ENCODE peak calls at places on chromosomes 3 and 15, in six cellular contexts. D is lower leg skin, C is ovary, H is hepatocyte, W is uterus, X is MM.1S. V is an unnamed sample.

GRCh38 chr3:171365489-171365888 is 94.7 kb downstream of the TNIK start:
- DNase-seq in W (no peak), D (no peak), C (no peak), X (no peak), H (no peak), V (no peak)

GRCh38 chr3:98542623-98543022 is 10.8 kb downstream of the GPR15 start:
- DNase-seq in C (no peak), X (no peak), H (no peak), W (no peak), D (no peak), V (no peak)

GRCh38 chr3:179148446-179149238 is 485 bp downstream of the PIK3CA start:
- DNase-seq in X (peak; percentile 61), W (peak; percentile 31), D (peak; percentile 88), H (peak; percentile 75), C (peak; percentile 57), V (peak; percentile 63)

GRCh38 chr3:33074217-33075067 is 22.5 kb downstream of the GLB1 start:
- DNase-seq in D (no peak), H (peak; percentile 83), X (peak; percentile 66), C (no peak), W (peak; percentile 29), V (peak; percentile 85)

GRCh38 chr3:120848503-120848902 is 59.5 kb upstream of the STXBP5L start:
- DNase-seq in C (no peak), X (no peak), H (no peak), W (no peak), D (no peak), V (no peak)

GRCh38 chr3:28906561-28907310 is 374.1 kb upstream of the RBMS3 start:
- DNase-seq in D (no peak), C (no peak), X (no peak), H (no peak), W (no peak), V (no peak)

GRCh38 chr15:70241031-70241430 is 143.3 kb upstream of the TLE3 start:
- DNase-seq in X (no peak), D (peak; percentile 68), C (no peak), H (no peak), W (no peak), V (no peak)

GRCh38 chr3:54541369-54541768 is 386.5 kb downstream of the LRTM1 start:
- DNase-seq in X (no peak), C (no peak), W (no peak), H (no peak), D (no peak), V (no peak)

GRCh38 chr3:178078933-178079332 is 457.3 kb upstream of the KCNMB2 start:
- DNase-seq in D (no peak), X (no peak), C (no peak), W (peak; percentile 54), H (no peak), V (no peak)

GRCh38 chr15:70602281-70602680 is 161.1 kb downstream of the UACA start:
- DNase-seq in H (no peak), C (no peak), D (no peak), X (no peak), W (no peak), V (no peak)

GRCh38 chr3:76231258-76231657 is 445.9 kb upstream of the ZNF717 start:
- DNase-seq in H (no peak), W (no peak), C (no peak), X (peak; percentile 51), D (no peak), V (no peak)

GRCh38 chr15:47422901-47423300 is 294.4 kb upstream of the SEMA6D start:
- DNase-seq in D (no peak), X (no peak), H (no peak), C (no peak), W (no peak), V (no peak)

GRCh38 chr15:90362936-90363212 is 10.8 kb downstream of the ZNF774 start:
- DNase-seq in W (peak; percentile 79), H (peak; percentile 48), C (no peak), X (no peak), D (no peak), V (no peak)

GRCh38 chr3:182973047-182973446 is 7.3 kb downstream of the DCUN1D1 start:
- DNase-seq in W (no peak), X (no peak), C (no peak), D (no peak), H (no peak), V (no peak)

GRCh38 chr3:189632238-189632637 is 1.0 kb downstream of the TP63 start:
- DNase-seq in W (no peak), X (no peak), H (no peak), C (no peak), D (no peak), V (no peak)

GRCh38 chr3:183033746-183034145 is 53.4 kb upstream of the DCUN1D1 start:
- DNase-seq in X (no peak), D (no peak), H (no peak), C (no peak), W (no peak), V (no peak)

GRCh38 chr3:175002732-175003143 is 143.6 kb downstream of the NAALADL2 start:
- DNase-seq in W (no peak), C (no peak), H (peak; percentile 35), X (no peak), D (no peak), V (no peak)

GRCh38 chr3:182812123-182812522 is 18.8 kb downstream of the ATP11B start:
- DNase-seq in X (no peak), C (no peak), D (no peak), W (no peak), H (no peak), V (no peak)

GRCh38 chr3:182215881-182216280 is 504.2 kb downstream of the SOX2 start:
- DNase-seq in D (no peak), W (no peak), X (no peak), H (no peak), C (no peak), V (no peak)

GRCh38 chr15:63487076-63487757 is 17.2 kb upstream of the USP3 start:
- DNase-seq in C (peak; percentile 88), D (peak; percentile 98), W (peak; percentile 88), X (peak; percentile 85), H (peak; percentile 88), V (peak; percentile 94)

GRCh38 chr3:141412087-141412935 is 44.0 kb downstream of the ZBTB38 start:
- DNase-seq in W (peak; percentile 76), X (peak; percentile 86), C (peak; percentile 62), D (no peak), H (peak; percentile 70), V (peak; percentile 72)

GRCh38 chr15:95590533-95591044 is 739.9 kb upstream of the NR2F2 start:
- DNase-seq in C (no peak), H (no peak), X (no peak), W (peak; percentile 49), D (no peak), V (no peak)

GRCh38 chr3:87796137-87796899 is 262.5 kb downstream of the CGGBP1 start:
- DNase-seq in X (no peak), C (no peak), D (no peak), W (no peak), H (no peak), V (no peak)

GRCh38 chr3:67529337-67529736 is 125.1 kb downstream of the SUCLG2 start:
- DNase-seq in D (no peak), C (no peak), W (no peak), X (no peak), H (no peak), V (no peak)
- TF ChIP-seq CTCF in D (no peak), C (no peak), W (no peak), X (no peak), H (no peak), V (no peak)

DNA sequence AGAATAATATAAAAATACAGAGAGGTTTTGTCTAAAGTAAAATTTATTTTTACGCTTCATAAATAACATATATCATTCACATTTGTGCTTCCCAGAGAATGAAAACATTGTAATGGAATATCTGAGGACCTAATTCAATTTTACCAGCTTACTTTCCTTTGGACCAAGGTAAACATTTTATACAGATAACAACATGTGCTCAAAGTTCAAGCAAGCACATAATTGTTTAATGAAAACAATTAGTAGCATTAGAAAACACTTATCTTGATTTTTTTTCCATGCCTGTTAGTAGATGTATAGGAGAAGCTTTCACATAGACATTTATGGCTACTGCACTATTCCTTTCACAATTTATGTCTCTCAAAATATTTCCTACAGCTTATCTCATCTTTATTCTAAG is 400.0 kb downstream of the ZIC1 start:
- DNase-seq in D (no peak), C (no peak), H (no peak), X (no peak), W (no peak), V (no peak)
- TF ChIP-seq CTCF in D (no peak), C (no peak), H (no peak), X (no peak), W (no peak), V (no peak)

DNA sequence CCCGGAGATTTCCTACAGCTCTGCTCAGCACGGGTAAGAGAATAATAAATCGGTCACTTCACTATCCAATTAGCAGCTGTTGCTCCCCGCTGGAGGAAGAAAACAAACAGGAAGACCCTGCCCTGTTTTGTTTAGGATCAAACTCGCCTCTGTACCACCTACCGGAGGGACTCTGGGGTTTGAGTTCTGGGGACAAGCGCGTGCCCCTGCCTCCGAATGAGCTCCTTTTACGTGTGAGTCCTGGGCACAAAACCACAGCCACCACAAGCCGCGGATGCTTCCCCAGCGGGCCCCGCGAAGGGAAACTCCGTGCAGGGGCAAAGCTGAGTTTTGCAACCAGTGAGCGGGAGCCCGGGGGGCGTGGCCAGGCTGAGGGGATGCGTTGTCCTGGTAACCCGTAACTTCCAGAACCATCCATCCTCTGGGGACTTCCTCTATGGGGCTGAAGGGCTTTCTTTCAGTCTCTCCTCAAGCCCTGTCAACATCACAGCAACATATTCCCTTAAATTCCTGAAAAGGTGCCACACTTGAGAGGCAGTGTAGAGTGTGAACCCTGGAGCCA is 315.8 kb upstream of the PROK2 start:
- DNase-seq in H (peak; percentile 91), W (peak; percentile 81), C (peak; percentile 84), X (peak; percentile 92), D (peak; percentile 95), V (peak; percentile 95)
- TF ChIP-seq CTCF in H (no peak), W (no peak), C (peak; percentile 15), X (no peak), D (no peak), V (no peak)

DNA sequence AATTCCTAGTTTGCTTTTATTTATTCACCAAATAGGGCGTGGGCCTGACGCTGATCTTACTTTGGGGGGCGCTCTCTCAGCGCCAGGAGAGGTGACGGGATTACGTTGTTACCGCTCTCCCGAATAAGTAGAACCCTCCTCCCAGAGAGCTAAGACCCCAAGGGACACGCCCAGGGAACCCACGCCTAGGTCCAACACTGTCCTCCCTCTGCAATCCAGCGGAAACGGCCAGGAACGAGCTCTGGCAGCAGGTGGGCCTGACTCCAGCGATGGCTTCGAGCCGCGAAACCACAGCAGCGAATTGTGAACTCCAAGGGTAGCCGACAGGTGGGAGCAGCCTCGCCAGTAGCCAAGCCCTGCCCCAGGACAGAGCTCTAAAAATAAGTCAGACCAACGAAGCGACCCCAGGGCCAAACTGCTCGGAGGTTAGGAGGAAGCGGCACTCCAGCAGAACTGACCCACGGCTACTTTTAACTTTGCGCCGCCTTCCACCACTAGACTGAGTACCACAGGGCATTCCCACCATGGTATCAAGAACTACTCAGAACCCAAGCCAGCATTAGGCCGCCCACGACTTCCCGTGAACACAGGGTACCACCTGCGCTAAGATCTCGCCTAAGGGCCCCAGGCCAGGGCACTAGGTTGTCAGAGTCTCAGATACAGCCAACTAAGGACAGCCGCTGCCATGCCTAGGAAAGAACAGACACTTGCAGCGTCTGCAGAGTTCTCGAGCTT is 1.6 kb upstream of the SIN3A start:
- DNase-seq in H (peak; percentile 65), D (peak; percentile 91), C (peak; percentile 77), W (peak; percentile 58), X (peak; percentile 59), V (peak; percentile 91)
- TF ChIP-seq CTCF in H (peak; percentile 36), D (no peak), C (no peak), W (no peak), X (peak; percentile 43), V (peak; percentile 39)